ENCODE peak calls at places on chromosomes 1 and 21, in five cellular contexts. M, B, K, D and Q are unnamed samples.

GRCh38 chr1:235683653-235684052 is 34.1 kb upstream of the GNG4 start:
- DNase-seq in B (no peak), D (no peak), M (no peak), K (no peak), Q (no peak)

GRCh38 chr1:94949681-94950661 is 23.1 kb upstream of the CNN3 start:
- DNase-seq in K (no peak), D (no peak), M (no peak), B (no peak), Q (no peak)

GRCh38 chr1:228370941-228371740 is 35.5 kb downstream of the TRIM11 start:
- DNase-seq in M (peak), B (no peak), K (no peak), D (no peak), Q (no peak)

GRCh38 chr1:91674107-91674506 is 173.5 kb downstream of the CDC7 start:
- DNase-seq in K (no peak), B (no peak), M (no peak), D (no peak), Q (no peak)

GRCh38 chr1:58926177-58926576 is 142.3 kb upstream of the JUN start:
- DNase-seq in M (no peak), B (no peak), K (no peak), D (no peak), Q (no peak)

GRCh38 chr1:77620273-77620672 is 62.2 kb downstream of the ZZZ3 start:
- DNase-seq in B (no peak), D (no peak), M (no peak), K (no peak), Q (no peak)

GRCh38 chr1:220788146-220788545 is 1.4 kb downstream of the MTARC1 start:
- DNase-seq in B (no peak), D (no peak), K (no peak), M (no peak), Q (no peak)

GRCh38 chr1:229753764-229754553 is 127.9 kb downstream of the URB2 start:
- DNase-seq in M (no peak), B (peak), D (no peak), K (no peak), Q (peak)

GRCh38 chr1:23801338-23801748 is 789 bp upstream of the GALE start:
- DNase-seq in K (no peak), M (no peak), D (no peak), B (no peak), Q (no peak)

GRCh38 chr1:154840557-154841176 is 29.4 kb downstream of the KCNN3 start:
- DNase-seq in B (no peak), D (no peak), M (no peak), K (no peak), Q (no peak)

GRCh38 chr1:211532086-211532439 is 40.1 kb upstream of the RD3 start:
- DNase-seq in D (no peak), B (no peak), M (no peak), K (no peak), Q (no peak)

GRCh38 chr21:39107739-39108138 is 75.5 kb downstream of the PSMG1 start:
- DNase-seq in M (no peak), B (no peak), D (no peak), K (no peak), Q (no peak)

GRCh38 chr21:44065428-44065827 is 41.8 kb upstream of the PWP2 start:
- DNase-seq in D (peak), B (peak), K (no peak), M (peak), Q (peak)

GRCh38 chr1:54591127-54591756 is 32.1 kb downstream of the FAM151A start:
- DNase-seq in B (no peak), M (no peak), K (no peak), D (no peak), Q (no peak)

GRCh38 chr1:196608401-196609113 is at the start of gene KCNT2:
- DNase-seq in K (no peak), M (peak), D (no peak), B (no peak), Q (no peak)

GRCh38 chr1:174218983-174219382 is 59.7 kb downstream of the RABGAP1L start:
- DNase-seq in M (no peak), K (no peak), D (no peak), B (no peak), Q (no peak)

GRCh38 chr1:186753241-186753640 is 73.0 kb upstream of the PTGS2 start:
- DNase-seq in K (no peak), D (no peak), M (no peak), B (no peak), Q (no peak)

GRCh38 chr1:152886090-152886489 is 8.0 kb downstream of the SMCP start:
- DNase-seq in D (no peak), B (no peak), K (no peak), M (no peak), Q (no peak)

GRCh38 chr21:40143822-40144525 is 276.7 kb downstream of the PCP4 start:
- DNase-seq in K (peak), B (peak), M (no peak), D (no peak), Q (peak)